ENCODE peak calls at places on chromosome 20, in four cellular contexts. F is keratinocyte, W is cardiac muscle cell, V is pancreas. L is an unnamed sample. For H3K27me3, the result is how much of the 10 kb centered on the place peaks cover.

GRCh38 chr20:46683068-46683477 is 6.2 kb downstream of the TP53RK start:
- DNase-seq in V (no peak), W (no peak), F (no peak), L (no peak)

GRCh38 chr20:47205577-47206123 is 150.8 kb downstream of the ZMYND8 start:
- DNase-seq in V (no peak), W (peak), F (no peak), L (peak)

GRCh38 chr20:39835040-39835842 is 853.8 kb downstream of the MAFB start:
- DNase-seq in F (no peak), W (no peak), V (no peak), L (no peak)

GRCh38 chr20:1900321-1900791 is 5.1 kb downstream of the SIRPA start:
- DNase-seq in V (peak), F (no peak), W (peak), L (peak)

GRCh38 chr20:4369119-4369797 is 352.5 kb upstream of the PRND start:
- DNase-seq in V (no peak), F (no peak), W (no peak), L (no peak)

GRCh38 chr20:50193169-50193850 is 2.7 kb downstream of the CEBPB start:
- DNase-seq in F (no peak), V (no peak), W (no peak), L (no peak)

GRCh38 chr20:45347297-45347935 is 808 bp downstream of the SDC4 start:
- DNase-seq in F (no peak), W (no peak), V (peak), L (no peak)

GRCh38 chr20:43187476-43188233 is 2.1 kb downstream of the PTPRT start:
- DNase-seq in V (peak), F (no peak), W (peak), L (peak)

GRCh38 chr20:20664795-20665194 is 47.6 kb downstream of the RALGAPA2 start:
- DNase-seq in F (no peak), V (no peak), W (peak), L (peak)

DNA sequence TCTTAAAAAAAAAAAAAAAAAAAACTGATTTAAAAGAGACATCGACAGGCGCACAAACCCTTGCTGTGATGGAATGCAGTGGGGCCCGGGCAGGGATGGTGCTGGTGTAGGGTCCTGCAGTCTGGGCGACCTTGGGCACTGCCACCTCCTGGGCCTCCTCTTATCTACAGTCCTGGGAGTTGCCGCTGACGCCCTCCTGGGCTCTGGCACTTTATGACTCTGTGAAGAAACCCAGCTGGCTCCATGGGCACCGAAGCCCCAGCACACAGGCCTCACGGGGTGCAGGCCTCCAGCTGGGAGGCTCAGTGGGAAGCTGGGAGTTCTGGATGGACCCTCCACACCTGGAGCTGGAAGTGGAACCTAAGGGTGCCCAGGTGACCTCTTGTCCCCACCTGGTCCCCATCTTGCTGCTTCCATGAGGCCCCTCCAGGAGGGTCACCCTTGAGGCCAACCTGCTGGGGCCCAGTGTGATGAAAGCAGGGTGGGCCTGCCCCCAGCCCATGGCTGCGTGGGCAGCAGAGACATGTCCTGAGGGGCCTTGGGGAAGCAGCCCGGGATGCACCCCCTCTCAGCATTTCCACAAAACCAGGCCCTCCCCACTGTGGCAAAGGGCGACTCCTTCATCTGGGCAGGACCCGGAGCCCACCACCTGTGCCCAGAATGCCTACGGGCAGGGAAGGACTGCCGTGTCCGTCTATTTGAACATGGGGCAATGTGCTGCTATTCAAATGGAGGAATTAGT is 104.9 kb downstream of the ASXL1 start:
- DNase-seq in V (peak), W (no peak), F (no peak), L (no peak)
- H3K27ac ChIP-seq in V (peak), W (peak), F (no peak), L (no peak)

GRCh38 chr20:32449057-32449889 is 91.1 kb downstream of the ASXL1 start:
- DNase-seq in F (no peak), W (no peak), V (peak), L (no peak)

GRCh38 chr20:32447136-32448027 is 89.3 kb downstream of the ASXL1 start:
- DNase-seq in F (no peak), W (no peak), V (peak), L (no peak)

GRCh38 chr20:32449890-32450401 is 91.8 kb downstream of the ASXL1 start:
- DNase-seq in W (no peak), V (no peak), F (no peak), L (no peak)

GRCh38 chr20:32446301-32447100 is 88.4 kb downstream of the ASXL1 start:
- DNase-seq in F (no peak), V (no peak), W (no peak), L (no peak)

DNA sequence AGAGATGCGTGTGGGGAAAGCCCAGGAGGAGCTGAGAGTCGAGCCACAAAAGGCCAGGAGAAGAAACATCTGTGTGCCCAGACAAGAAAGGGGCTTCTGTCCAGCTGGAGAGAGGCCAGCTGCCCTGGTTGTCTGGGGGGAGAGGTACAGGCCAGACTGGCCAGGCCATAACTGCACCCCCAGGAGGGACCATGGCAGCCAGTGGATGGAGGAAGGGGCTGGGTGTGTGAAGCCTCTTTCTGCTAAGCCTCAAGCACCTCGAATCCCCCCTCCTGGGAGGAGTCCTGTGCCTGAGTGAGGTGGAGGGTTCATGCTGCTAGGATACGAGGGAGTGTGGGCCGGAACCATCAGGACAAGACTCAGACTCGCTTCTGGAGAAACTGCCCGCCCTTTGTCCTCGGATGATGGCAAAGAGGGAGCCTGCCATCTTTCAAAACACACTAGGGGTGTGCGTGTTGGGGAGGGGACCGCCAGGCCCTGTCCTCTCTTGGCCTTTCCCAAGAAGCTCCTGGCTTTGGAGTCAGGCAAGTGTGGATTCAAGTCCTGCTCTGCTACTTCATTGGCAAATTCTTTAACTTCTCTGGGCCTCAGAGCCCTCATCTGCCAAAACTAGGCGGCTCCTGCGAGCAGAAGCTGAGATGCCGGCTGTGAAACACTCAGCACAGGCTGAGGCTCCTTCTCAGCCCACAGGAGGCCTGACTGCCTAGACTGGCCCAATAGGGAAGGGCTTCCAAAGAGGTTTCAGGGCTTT is 90.3 kb downstream of the ASXL1 start:
- DNase-seq in V (peak), W (no peak), F (no peak), L (no peak)
- TF ChIP-seq CTCF in V (no peak), W (no peak), F (no peak), L (no peak)

DNA sequence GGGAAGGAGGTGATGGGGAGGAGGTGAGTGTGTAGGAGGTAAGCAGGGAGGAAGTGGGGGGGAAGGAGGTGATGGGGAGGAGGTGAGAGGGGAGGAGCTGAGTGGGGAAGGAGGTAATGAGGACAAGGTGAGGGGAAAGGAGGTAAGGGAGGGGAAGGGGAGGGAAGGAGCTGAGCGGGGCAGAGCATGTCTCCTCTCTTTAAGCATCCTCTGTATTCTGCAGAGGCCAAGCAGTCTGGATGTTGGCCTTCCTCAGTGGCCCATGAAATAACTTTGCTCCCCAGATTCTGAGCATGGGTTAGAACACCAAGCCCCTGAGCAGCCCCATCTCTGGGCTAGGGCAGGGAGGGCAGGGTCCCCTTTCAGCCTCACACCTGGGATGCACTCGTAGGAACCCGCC is 84.6 kb downstream of the EDN3 start:
- DNase-seq in F (no peak), V (no peak), W (no peak), L (no peak)
- H3K27me3 ChIP-seq in F (under half), V (under half), W (under half), L (under half)

GRCh38 chr20:57748601-57749130 is 38.9 kb upstream of the PMEPA1 start:
- DNase-seq in F (peak), V (peak), W (peak), L (peak)
- H3K27ac ChIP-seq in F (no peak), V (no peak), W (no peak), L (no peak)

GRCh38 chr20:16824664-16825063 is 76.5 kb downstream of the OTOR start:
- DNase-seq in W (no peak), F (no peak), V (no peak), L (no peak)

GRCh38 chr20:16816192-16816591 is 68.0 kb downstream of the OTOR start:
- DNase-seq in W (no peak), V (no peak), F (no peak), L (no peak)

GRCh38 chr20:16819483-16819882 is 71.3 kb downstream of the OTOR start:
- DNase-seq in W (no peak), F (no peak), V (no peak), L (no peak)

DNA sequence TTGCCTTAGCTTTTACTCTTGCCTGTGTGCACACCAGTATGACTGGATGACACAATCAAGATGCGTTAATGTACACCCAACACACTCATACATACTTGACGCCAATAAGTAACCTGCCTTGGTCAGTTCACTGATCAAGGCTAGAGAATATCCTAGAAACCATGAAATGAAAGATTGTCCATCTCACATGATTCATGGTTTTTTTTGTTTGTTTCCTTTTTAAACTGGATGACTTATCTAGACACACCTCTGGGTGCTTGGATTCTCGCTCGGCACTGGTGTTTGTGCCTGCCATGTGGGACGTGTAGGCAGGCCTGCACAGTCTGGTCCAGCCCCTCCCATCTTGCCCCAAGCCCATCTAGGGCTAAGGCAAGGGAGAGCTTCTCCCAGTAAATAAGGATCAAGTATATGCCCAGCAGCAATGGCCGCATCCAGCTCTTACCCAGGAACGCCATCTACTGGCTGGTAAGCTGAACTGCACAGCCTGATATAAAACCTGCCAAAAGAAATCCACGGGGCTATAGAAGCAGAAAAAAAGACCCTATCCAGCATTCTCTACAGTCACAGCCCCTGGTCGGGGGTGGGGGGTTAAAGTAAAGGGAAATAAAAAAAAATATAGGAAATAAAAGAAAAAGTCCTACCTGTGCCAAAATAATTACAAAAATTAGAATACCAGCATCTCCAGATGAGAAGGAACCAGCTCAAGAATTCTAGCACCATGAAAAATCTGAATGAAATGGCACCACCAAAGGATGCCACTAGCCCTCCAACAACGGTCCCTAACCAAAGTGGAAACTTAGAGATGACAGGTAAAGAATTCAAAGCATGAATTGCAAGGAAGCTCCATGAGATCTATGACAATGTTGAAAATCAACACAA is 73.3 kb downstream of the OTOR start:
- DNase-seq in W (peak), V (no peak), F (no peak), L (peak)
- TF ChIP-seq CTCF in W (peak), V (peak), F (peak), L (peak)

GRCh38 chr20:63077705-63078104 is 70.9 kb upstream of the BHLHE23 start:
- DNase-seq in W (no peak), V (no peak), F (no peak), L (no peak)
- H3K27me3 ChIP-seq in W (under half), V (under half), F (under half), L (half or more)

GRCh38 chr20:41339957-41340326 is 679 bp upstream of the LPIN3 start:
- DNase-seq in V (peak), W (peak), F (peak), L (peak)
- H3K27ac ChIP-seq in V (peak), W (no peak), F (peak), L (no peak)

GRCh38 chr20:55565374-55565773 is 439.9 kb downstream of the CBLN4 start:
- DNase-seq in W (no peak), F (no peak), V (no peak), L (no peak)

GRCh38 chr20:55561259-55561658 is 444.1 kb downstream of the CBLN4 start:
- DNase-seq in W (no peak), F (peak), V (no peak), L (no peak)
- TF ChIP-seq CTCF in W (no peak), F (no peak), V (no peak), L (no peak)

GRCh38 chr20:11229772-11230171 is 556.0 kb upstream of the JAG1 start:
- DNase-seq in F (peak), W (peak), V (peak), L (peak)
- H3K27me3 ChIP-seq in F (under half), W (under half), V (under half), L (under half)

L was measured in A673.